ENCODE peak calls at places on chromosomes 4 and X, in five cellular contexts. B, C, L, H and V are unnamed samples.

GRCh38 chrX:42696551-42697129 is 81.3 kb downstream of the PPP1R2C start:
- DNase-seq in C (no peak), B (no peak), H (no peak), L (no peak), V (no peak)

GRCh38 chr4:80097395-80098177 is 24.6 kb upstream of the ANTXR2 start:
- DNase-seq in C (peak), H (no peak), B (peak), L (no peak), V (peak)

GRCh38 chrX:119389854-119390501 is 9.2 kb upstream of the SLC25A43 start:
- DNase-seq in B (no peak), H (no peak), C (no peak), L (no peak), V (peak)

GRCh38 chr4:98421106-98421505 is 159.9 kb downstream of the RAP1GDS1 start:
- DNase-seq in C (peak), H (no peak), B (peak), L (no peak), V (peak)

GRCh38 chr4:122583906-122584305 is 37.0 kb downstream of the IL21 start:
- DNase-seq in B (no peak), H (no peak), C (no peak), L (no peak), V (peak)

GRCh38 chr4:39042365-39042764 is 10.2 kb upstream of the TMEM156 start:
- DNase-seq in H (no peak), C (no peak), B (no peak), L (no peak), V (peak)

GRCh38 chr4:100369871-100370270 is 148.0 kb downstream of the EMCN start:
- DNase-seq in C (no peak), H (no peak), L (no peak), B (no peak), V (no peak)

GRCh38 chr4:178970433-178971140 is 1528.3 kb upstream of the AGA start:
- DNase-seq in C (no peak), H (no peak), L (no peak), B (no peak), V (no peak)

GRCh38 chr4:148795156-148795864 is 353.1 kb upstream of the NR3C2 start:
- DNase-seq in B (peak), C (peak), H (no peak), L (peak), V (no peak)

GRCh38 chrX:111339212-111339611 is 68.9 kb upstream of the CAPN6 start:
- DNase-seq in H (no peak), C (no peak), L (no peak), B (no peak), V (no peak)

GRCh38 chr4:142480244-142480643 is 365.9 kb downstream of the INPP4B start:
- DNase-seq in B (peak), H (no peak), C (peak), L (no peak), V (peak)

GRCh38 chr4:21113496-21114213 is 413.4 kb downstream of the PACRGL start:
- DNase-seq in C (peak), H (no peak), L (no peak), B (peak), V (peak)

GRCh38 chr4:67918428-67918827 is 34.6 kb upstream of the TMPRSS11D start:
- DNase-seq in C (no peak), L (no peak), H (no peak), B (no peak), V (no peak)

GRCh38 chr4:75343333-75343732 is 170.9 kb downstream of the RCHY1 start:
- DNase-seq in C (no peak), H (no peak), L (no peak), B (no peak), V (peak)

GRCh38 chr4:151667025-151667424 is 93.8 kb downstream of the GATB start:
- DNase-seq in C (no peak), B (no peak), L (no peak), H (no peak), V (peak)

GRCh38 chrX:153944140-153944799 is at the start of gene RENBP:
- DNase-seq in L (peak), H (no peak), B (no peak), C (no peak), V (no peak)

GRCh38 chrX:115957862-115958490 is 212.6 kb upstream of the AGTR2 start:
- DNase-seq in H (no peak), B (no peak), C (no peak), L (no peak), V (peak)

GRCh38 chr4:147640331-147640730 is 23.1 kb downstream of the TMEM184C start:
- DNase-seq in B (peak), L (no peak), C (peak), H (no peak), V (no peak)

GRCh38 chr4:114417214-114417613 is 181.4 kb upstream of the UGT8 start:
- DNase-seq in B (no peak), H (no peak), C (no peak), L (no peak), V (no peak)

GRCh38 chr4:119962631-119963030 is 104.0 kb downstream of the MAD2L1 start:
- DNase-seq in H (no peak), B (no peak), C (no peak), L (no peak), V (no peak)

GRCh38 chrX:16839852-16840460 is 30.2 kb downstream of the RBBP7 start:
- DNase-seq in C (peak), H (no peak), B (peak), L (no peak), V (peak)

GRCh38 chrX:133923113-133923512 is 62.3 kb downstream of the GPC3 start:
- DNase-seq in B (no peak), C (no peak), L (no peak), H (no peak), V (peak)

GRCh38 chr4:150181536-150181935 is 103.3 kb downstream of the DCLK2 start:
- DNase-seq in C (peak), H (no peak), B (peak), L (no peak), V (peak)

GRCh38 chrX:153624196-153625091 is 22.6 kb upstream of the DUSP9 start:
- DNase-seq in C (no peak), B (no peak), L (no peak), H (no peak), V (no peak)

GRCh38 chr4:95415346-95415771 is 133.4 kb downstream of the UNC5C start:
- DNase-seq in C (peak), H (no peak), B (peak), L (no peak), V (peak)

GRCh38 chr4:128228778-128229457 is 58.7 kb downstream of the PGRMC2 start:
- DNase-seq in B (peak), L (no peak), C (no peak), H (no peak), V (peak)

GRCh38 chr4:7392438-7393374 is 42.0 kb downstream of the PSAPL1 start:
- DNase-seq in H (no peak), B (peak), L (no peak), C (peak), V (peak)

GRCh38 chr4:39255916-39256315 is 73.6 kb downstream of the WDR19 start:
- DNase-seq in L (no peak), H (no peak), C (peak), B (no peak), V (no peak)

GRCh38 chr4:173264245-173264959 is 69.8 kb downstream of the HMGB2 start:
- DNase-seq in C (peak), H (no peak), B (peak), L (peak), V (peak)

GRCh38 chrX:38627683-38628082 is 66.3 kb downstream of the TSPAN7 start:
- DNase-seq in C (no peak), B (peak), H (no peak), L (no peak), V (peak)

GRCh38 chrX:85003655-85004244 is at the start of gene APOOL:
- DNase-seq in C (peak), L (peak), H (peak), B (peak), V (peak)

GRCh38 chrX:128906753-128907152 is 616.5 kb downstream of the SMARCA1 start:
- DNase-seq in B (no peak), C (no peak), H (no peak), L (no peak), V (no peak)

GRCh38 chr4:20305976-20306375 is 54.3 kb downstream of the SLIT2 start:
- DNase-seq in L (no peak), B (peak), H (no peak), C (no peak), V (peak)

GRCh38 chrX:107448625-107449468 is 605 bp upstream of the FRMPD3 start:
- DNase-seq in B (no peak), C (no peak), L (no peak), H (no peak), V (no peak)

GRCh38 chrX:5730561-5730960 is 498.1 kb downstream of the NLGN4X start:
- DNase-seq in H (no peak), B (peak), C (peak), L (no peak), V (no peak)

GRCh38 chr4:57668621-57669020 is 558.4 kb upstream of the IGFBP7 start:
- DNase-seq in C (no peak), H (no peak), B (no peak), L (no peak), V (no peak)

DNA sequence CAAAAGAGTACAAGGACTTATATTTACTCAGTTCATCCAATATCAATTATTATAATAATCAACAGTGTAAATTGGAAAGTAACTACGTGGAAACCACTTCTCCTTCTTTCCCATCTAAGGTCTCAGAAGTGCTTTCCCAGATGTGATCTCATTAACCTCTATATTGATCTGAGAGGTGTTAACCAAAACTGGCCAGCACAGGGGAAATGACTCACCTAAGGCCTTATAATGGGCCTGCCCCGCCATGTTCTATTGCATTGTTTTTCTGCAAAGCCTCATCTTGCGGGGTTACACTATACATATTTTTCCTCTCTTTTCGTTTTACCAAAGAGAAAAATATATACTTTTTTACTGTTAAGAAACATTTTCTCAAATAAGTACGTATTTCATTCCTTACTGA is 20.5 kb downstream of the RAB40A start:
- DNase-seq in B (no peak), L (no peak), C (no peak), H (no peak), V (no peak)
- H3K4me3 ChIP-seq in B (no peak), L (no peak), C (no peak), H (no peak), V (no peak)

DNA sequence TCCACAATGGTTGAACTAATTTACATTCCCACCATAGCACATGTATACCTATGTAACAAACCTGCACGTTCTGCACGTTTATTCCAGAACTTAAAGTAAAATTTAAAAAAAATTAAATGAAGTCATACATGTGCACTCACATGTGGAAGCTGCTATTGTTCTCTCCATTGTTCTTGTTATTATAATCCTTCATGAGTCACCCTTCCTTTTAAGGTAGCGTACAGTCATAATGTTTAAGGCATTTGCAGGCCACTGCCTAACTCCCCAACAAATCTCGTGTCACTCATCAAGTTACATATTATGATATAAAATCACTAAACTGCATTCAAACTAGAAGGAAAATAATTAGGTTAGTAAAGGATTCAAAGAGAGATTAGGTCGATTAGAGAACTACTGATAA is 63.6 kb downstream of the SLC7A11 start:
- DNase-seq in L (no peak), B (peak), C (peak), H (no peak), V (no peak)
- TF ChIP-seq CTCF in L (no peak), B (no peak), C (no peak), H (no peak), V (no peak)

GRCh38 chr4:64405761-64406160 is 3.5 kb downstream of the TECRL start:
- DNase-seq in C (no peak), H (no peak), L (no peak), B (no peak), V (no peak)
- H3K4me3 ChIP-seq in C (no peak), H (no peak), L (no peak), B (no peak), V (no peak)

GRCh38 chr4:183287677-183288076 is 32.4 kb downstream of the CLDN22 start:
- DNase-seq in H (no peak), B (no peak), C (no peak), L (no peak), V (no peak)
- TF ChIP-seq CTCF in H (no peak), B (no peak), C (no peak), L (no peak), V (no peak)

GRCh38 chrX:74262472-74263209 is 41.3 kb upstream of the ZCCHC13 start:
- DNase-seq in B (no peak), H (no peak), C (no peak), L (no peak), V (no peak)

DNA sequence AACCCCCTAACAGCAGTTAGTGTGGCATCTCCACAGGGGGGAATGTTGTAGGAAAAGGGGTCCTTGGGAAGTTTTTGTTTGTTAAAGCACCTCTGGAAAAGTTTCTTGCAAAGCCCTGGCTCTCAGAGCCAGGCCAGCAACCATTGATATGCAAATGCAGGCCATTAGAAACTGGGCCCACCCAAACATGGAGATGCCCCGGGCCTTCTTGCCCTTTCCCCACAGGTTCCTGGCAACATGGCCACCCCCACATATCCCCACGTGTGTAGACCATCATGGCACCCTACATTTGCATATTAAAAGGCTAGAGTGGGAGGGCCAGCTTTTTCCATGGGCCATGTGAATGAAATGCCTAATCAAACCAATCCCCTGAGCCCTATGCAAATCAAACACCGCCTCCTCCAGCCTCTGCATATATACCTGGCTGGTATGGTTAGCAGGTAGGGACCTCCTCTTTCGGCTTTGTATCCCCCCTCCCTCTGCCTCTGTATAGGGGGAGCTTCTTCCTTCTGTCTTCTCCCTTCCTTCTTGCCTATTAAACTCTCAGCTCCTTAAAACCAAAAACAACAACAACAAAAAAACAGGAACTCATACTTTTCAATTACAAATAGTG is 44.0 kb upstream of the ZCCHC13 start:
- DNase-seq in C (no peak), H (no peak), L (no peak), B (no peak), V (no peak)
- H3K4me3 ChIP-seq in C (no peak), H (no peak), L (no peak), B (no peak), V (no peak)

GRCh38 chr4:154348657-154349056 is 142.9 kb downstream of the DCHS2 start:
- DNase-seq in C (no peak), L (no peak), B (no peak), H (no peak), V (no peak)

GRCh38 chr4:154344686-154345085 is 146.9 kb downstream of the DCHS2 start:
- DNase-seq in B (no peak), L (no peak), H (no peak), C (no peak), V (no peak)

GRCh38 chr4:154354883-154355282 is 136.7 kb downstream of the DCHS2 start:
- DNase-seq in B (no peak), C (no peak), H (no peak), L (no peak), V (no peak)

GRCh38 chr4:154345359-154345758 is 146.2 kb downstream of the DCHS2 start:
- DNase-seq in H (no peak), B (no peak), C (no peak), L (no peak), V (no peak)

DNA sequence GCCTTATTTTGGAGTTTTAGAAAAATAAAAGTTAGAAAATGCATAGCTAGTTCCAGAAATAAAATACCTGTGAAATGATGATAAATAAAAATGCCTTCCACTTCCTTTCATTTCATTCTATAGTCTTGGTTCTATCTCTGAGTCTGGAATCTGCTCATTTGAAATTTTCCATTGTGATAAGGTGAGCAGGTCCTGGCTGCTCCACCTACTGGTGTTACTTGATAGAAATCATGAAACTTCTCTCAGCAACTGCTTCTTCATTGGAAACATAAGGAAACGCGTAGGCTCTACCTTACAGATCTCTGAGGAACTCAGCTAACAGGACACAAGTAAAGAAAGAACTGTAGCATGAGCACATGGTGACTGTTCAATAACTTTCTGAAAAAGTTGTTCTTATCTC is 141.8 kb downstream of the DCHS2 start:
- DNase-seq in C (no peak), B (no peak), L (no peak), H (no peak), V (peak)
- TF ChIP-seq CTCF in C (peak), B (peak), L (no peak), H (peak), V (peak)

DNA sequence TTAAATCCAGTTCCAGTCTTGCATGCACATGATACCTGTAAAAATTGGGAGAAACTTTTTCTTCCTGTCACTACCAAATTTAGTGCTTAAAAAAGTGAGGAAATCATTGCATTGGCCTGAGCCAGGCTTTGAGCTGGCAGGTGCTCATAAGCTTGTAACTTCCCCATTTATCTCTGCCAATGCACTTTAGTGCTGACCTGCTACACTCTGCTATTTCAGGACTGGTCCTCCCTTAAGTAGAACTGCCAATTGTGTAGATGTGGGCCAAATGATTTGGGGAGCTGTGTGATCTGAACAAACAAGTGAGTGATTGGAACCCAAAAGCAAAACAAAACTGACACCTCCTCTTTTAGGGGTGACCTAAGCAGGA is 51.8 kb downstream of the ZNF827 start:
- DNase-seq in H (no peak), L (no peak), C (no peak), B (no peak), V (no peak)
- H3K4me3 ChIP-seq in H (no peak), L (no peak), C (no peak), B (no peak), V (no peak)

DNA sequence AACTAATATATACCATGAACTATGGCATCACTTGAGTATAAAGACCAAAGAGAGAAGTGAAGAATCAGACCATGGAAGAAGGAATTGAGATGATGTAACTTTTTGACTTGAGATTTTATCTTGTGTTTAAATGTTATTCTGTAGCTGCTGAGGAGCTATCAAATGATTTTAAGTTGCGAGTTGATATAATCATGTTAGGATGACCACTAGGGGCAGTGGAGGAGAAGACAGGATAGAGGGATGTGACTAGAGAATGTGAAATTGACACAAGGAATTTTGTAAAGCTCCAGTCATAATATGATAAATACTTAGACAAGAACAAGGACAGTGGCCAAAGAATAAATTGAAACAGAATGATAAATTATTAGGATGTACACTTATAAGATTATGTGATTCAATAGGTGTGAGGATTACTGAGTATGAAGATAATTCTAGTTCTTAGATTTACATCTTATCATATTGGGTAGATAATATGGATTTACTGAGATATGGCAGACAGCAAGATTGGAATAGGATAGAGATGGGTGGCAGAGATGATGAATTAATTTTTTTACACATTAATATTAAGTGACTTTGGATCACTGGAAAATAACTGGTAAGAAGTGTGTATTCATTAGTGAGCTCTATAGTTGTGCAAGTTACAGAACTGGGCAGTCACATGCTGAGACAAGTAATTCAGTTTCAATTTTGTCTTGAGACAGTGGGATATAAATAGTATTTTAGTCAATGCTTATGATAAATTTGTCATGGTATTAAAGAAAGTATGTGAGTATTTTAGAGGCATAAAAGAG is 816.0 kb upstream of the PCDH10 start:
- DNase-seq in C (peak), H (no peak), L (no peak), B (peak), V (peak)
- TF ChIP-seq CTCF in C (peak), H (peak), L (no peak), B (peak), V (peak)